ENCODE peak calls at places on chromosomes 11 and 22, in nine cellular contexts. R, Q, K, W, I, J, H, F and Y are unnamed samples.

GRCh38 chr11:69878144-69878883 is 59.1 kb upstream of the FGF3 start:
- DNase-seq in R (no peak), H (no peak), I (no peak), K (no peak), W (no peak), F (no peak), J (no peak), Q (no peak), Y (no peak)

GRCh38 chr22:44727148-44727547 is 25.1 kb downstream of the PRR5 start:
- DNase-seq in F (no peak), J (no peak), R (no peak), Q (no peak), H (no peak), K (no peak), I (no peak), W (no peak), Y (no peak)

GRCh38 chr22:27637604-27638003 is 164.0 kb downstream of the MN1 start:
- DNase-seq in F (no peak), J (no peak), H (no peak), K (no peak), Q (no peak), R (peak), I (no peak), W (no peak), Y (no peak)

GRCh38 chr11:60840711-60841430 is 1.0 kb upstream of the CCDC86 start:
- DNase-seq in Q (no peak), R (peak), W (no peak), H (peak), I (peak), F (no peak), J (no peak), K (no peak), Y (peak)

GRCh38 chr11:83951521-83951920 is 665.4 kb upstream of the CCDC90B start:
- DNase-seq in W (no peak), R (no peak), J (no peak), F (no peak), I (no peak), K (no peak), Q (no peak), H (no peak), Y (no peak)

GRCh38 chr11:8814209-8814922 is 96.6 kb upstream of the AKIP1 start:
- DNase-seq in Q (no peak), H (peak), F (no peak), K (no peak), W (no peak), I (no peak), R (no peak), J (no peak), Y (peak)

GRCh38 chr11:114782650-114783310 is 104.5 kb downstream of the NXPE2 start:
- DNase-seq in F (no peak), I (no peak), K (no peak), H (no peak), R (no peak), W (no peak), J (no peak), Q (no peak), Y (no peak)

GRCh38 chr11:77515483-77515882 is 41.6 kb upstream of the PAK1 start:
- DNase-seq in I (no peak), K (no peak), R (no peak), F (no peak), H (no peak), J (no peak), Q (no peak), W (no peak), Y (no peak)

GRCh38 chr11:23353611-23354010 is 493.3 kb upstream of the CCDC179 start:
- DNase-seq in W (no peak), H (no peak), K (no peak), Q (no peak), F (no peak), J (no peak), I (no peak), R (no peak), Y (no peak)

GRCh38 chr11:63682045-63682915 is 980 bp downstream of the RTN3 start:
- DNase-seq in J (no peak), F (no peak), Q (peak), R (peak), H (peak), I (peak), W (peak), K (no peak), Y (peak)

GRCh38 chr11:23232652-23233051 is 372.4 kb upstream of the CCDC179 start:
- DNase-seq in Q (no peak), F (no peak), H (no peak), K (no peak), W (no peak), I (no peak), R (no peak), J (no peak), Y (no peak)

GRCh38 chr11:17570034-17570433 is 23.0 kb downstream of the OTOG start:
- DNase-seq in W (peak), F (no peak), H (no peak), R (no peak), Q (no peak), K (no peak), J (no peak), I (no peak), Y (no peak)

GRCh38 chr11:76768091-76769047 is 14.8 kb upstream of the TSKU start:
- DNase-seq in K (peak), J (no peak), Q (no peak), F (peak), W (peak), H (peak), I (peak), R (no peak), Y (peak)

GRCh38 chr22:30031328-30031727 is 48.9 kb upstream of the HORMAD2 start:
- DNase-seq in F (no peak), W (no peak), Q (no peak), I (no peak), J (no peak), R (no peak), H (no peak), K (no peak), Y (no peak)

GRCh38 chr11:130416537-130416896 is 11.9 kb downstream of the ADAMTS8 start:
- DNase-seq in F (no peak), R (no peak), H (no peak), Q (no peak), I (no peak), W (no peak), J (no peak), K (no peak), Y (no peak)

GRCh38 chr11:128689946-128690745 is 3.7 kb upstream of the FLI1 start:
- DNase-seq in K (no peak), Q (no peak), H (no peak), F (no peak), W (no peak), R (peak), I (peak), J (peak), Y (peak)

GRCh38 chr11:36311926-36312592 is 16.0 kb downstream of the PRR5L start:
- DNase-seq in K (no peak), W (no peak), H (peak), I (no peak), F (no peak), R (no peak), Q (no peak), J (no peak), Y (no peak)

GRCh38 chr11:12827929-12828812 is 153.9 kb downstream of the TEAD1 start:
- DNase-seq in I (no peak), K (no peak), H (peak), R (peak), Q (peak), F (peak), J (no peak), W (peak), Y (peak)

GRCh38 chr11:38384568-38384967 is 1786.5 kb upstream of the RAG2 start:
- DNase-seq in H (no peak), K (no peak), W (no peak), J (no peak), Q (no peak), R (no peak), I (no peak), F (no peak), Y (no peak)

GRCh38 chr11:129767827-129768226 is 47.8 kb upstream of the TMEM45B start:
- DNase-seq in K (no peak), F (no peak), H (no peak), I (no peak), R (no peak), Q (no peak), W (no peak), J (no peak), Y (no peak)

GRCh38 chr11:130400793-130401483 is 27.5 kb downstream of the ADAMTS8 start:
- DNase-seq in H (no peak), Q (no peak), F (no peak), K (no peak), W (no peak), I (no peak), R (peak), J (no peak), Y (no peak)

GRCh38 chr22:42353883-42354727 is 78.1 kb downstream of the NFAM1 start:
- DNase-seq in R (no peak), K (no peak), W (no peak), H (peak), I (no peak), J (no peak), F (no peak), Q (no peak), Y (no peak)

GRCh38 chr11:31865606-31866300 is 54.6 kb upstream of the PAX6 start:
- DNase-seq in J (no peak), I (no peak), H (peak), R (no peak), Q (no peak), W (no peak), F (no peak), K (no peak), Y (no peak)

GRCh38 chr11:111540114-111540920 is at the start of gene LAYN:
- DNase-seq in K (no peak), J (peak), H (peak), Q (peak), W (peak), R (peak), F (peak), I (peak), Y (peak)

GRCh38 chr22:31344369-31345330 is 1.5 kb downstream of the PATZ1 start:
- DNase-seq in W (no peak), Q (peak), F (peak), K (peak), H (no peak), R (no peak), I (peak), J (peak), Y (peak)